ENCODE peak calls at places on chromosome 11, in five cellular contexts. S, C, T, F and N are unnamed samples.
A peak's percentile ranks its signal among the peaks of the same experiment; 100 is the strongest.

GRCh38 chr11:16191212-16191851 is 165.0 kb downstream of the SOX6 start:
- DNase-seq in S (no peak), C (peak; percentile 7), T (no peak), F (no peak), N (no peak)

GRCh38 chr11:77654770-77655434 is 17.3 kb upstream of the CLNS1A start:
- DNase-seq in S (no peak), C (peak; percentile 34), T (peak; percentile 47), F (no peak), N (no peak)

GRCh38 chr11:125164422-125165110 is at the start of gene PKNOX2:
- DNase-seq in S (peak; percentile 65), C (peak; percentile 33), T (peak; percentile 63), F (no peak), N (peak; percentile 95)

GRCh38 chr11:86292912-86293606 is 9.0 kb upstream of the HIKESHI start:
- DNase-seq in S (no peak), C (no peak), T (no peak), F (no peak), N (no peak)

GRCh38 chr11:11960687-11961086 is 47.7 kb downstream of the DKK3 start:
- DNase-seq in S (no peak), C (no peak), T (no peak), F (no peak), N (no peak)

GRCh38 chr11:119624102-119624615 is 104.8 kb downstream of the NECTIN1 start:
- DNase-seq in S (no peak), C (no peak), T (no peak), F (no peak), N (no peak)

GRCh38 chr11:63608353-63609345 is 5.6 kb downstream of the PLAAT3 start:
- DNase-seq in S (no peak), C (peak; percentile 57), T (peak; percentile 38), F (peak; percentile 50), N (no peak)

GRCh38 chr11:2697871-2698270 is 1.9 kb downstream of the KCNQ1OT1 start:
- DNase-seq in S (no peak), C (no peak), T (no peak), F (no peak), N (no peak)

GRCh38 chr11:111944651-111945051 is 7.5 kb downstream of the DIXDC1 start:
- DNase-seq in S (no peak), C (peak; percentile 97), T (peak; percentile 79), F (peak; percentile 90), N (no peak)

GRCh38 chr11:33920838-33921613 is 29.1 kb upstream of the LMO2 start:
- DNase-seq in S (no peak), C (no peak), T (no peak), F (no peak), N (no peak)

GRCh38 chr11:75668508-75669297 is at the start of gene MAP6:
- DNase-seq in S (no peak), C (no peak), T (no peak), F (no peak), N (peak; percentile 24)

GRCh38 chr11:123573291-123573690 is 81.1 kb downstream of the SCN3B start:
- DNase-seq in S (no peak), C (no peak), T (no peak), F (no peak), N (no peak)

GRCh38 chr11:68584097-68584496 is 100.2 kb upstream of the GAL start:
- DNase-seq in S (peak; percentile 37), C (peak; percentile 21), T (no peak), F (no peak), N (peak; percentile 74)

GRCh38 chr11:58575377-58576020 is at the start of gene LPXN:
- DNase-seq in S (no peak), C (no peak), T (no peak), F (peak; percentile 52), N (no peak)

GRCh38 chr11:73396985-73397384 is 20.8 kb downstream of the RELT start:
- DNase-seq in S (no peak), C (no peak), T (no peak), F (no peak), N (no peak)

GRCh38 chr11:96203567-96204365 is 139.2 kb downstream of the MAML2 start:
- DNase-seq in S (no peak), C (no peak), T (no peak), F (no peak), N (no peak)

GRCh38 chr11:13166036-13166435 is 111.6 kb upstream of the BMAL1 start:
- DNase-seq in S (no peak), C (peak; percentile 77), T (no peak), F (no peak), N (no peak)

GRCh38 chr11:82194521-82194920 is 539.1 kb downstream of the FAM181B start:
- DNase-seq in S (no peak), C (no peak), T (no peak), F (no peak), N (no peak)

GRCh38 chr11:65059959-65060824 is 1.8 kb upstream of the NAALADL1 start:
- DNase-seq in S (no peak), C (no peak), T (no peak), F (no peak), N (no peak)

GRCh38 chr11:75387742-75388294 is 11.5 kb upstream of the RPS3 start:
- DNase-seq in S (no peak), C (no peak), T (no peak), F (no peak), N (no peak)

GRCh38 chr11:75656044-75656726 is 12.7 kb downstream of the MAP6 start:
- DNase-seq in S (no peak), C (peak; percentile 73), T (peak; percentile 33), F (no peak), N (no peak)

GRCh38 chr11:7592706-7593105 is 78.9 kb downstream of the PPFIBP2 start:
- DNase-seq in S (peak; percentile 43), C (peak; percentile 93), T (peak; percentile 74), F (no peak), N (no peak)

GRCh38 chr11:79506734-79507344 is 66.0 kb upstream of the TENM4 start:
- DNase-seq in S (no peak), C (peak; percentile 20), T (no peak), F (no peak), N (no peak)

GRCh38 chr11:12451179-12451814 is 73.9 kb downstream of the PARVA start:
- DNase-seq in S (no peak), C (no peak), T (no peak), F (no peak), N (no peak)

GRCh38 chr11:73323464-73323863 is 15.4 kb downstream of the ARHGEF17 start:
- DNase-seq in S (no peak), C (peak; percentile 67), T (peak; percentile 79), F (no peak), N (peak; percentile 65)

GRCh38 chr11:86805873-86806310 is 5.5 kb downstream of the PRSS23 start:
- DNase-seq in S (no peak), C (no peak), T (no peak), F (no peak), N (no peak)

GRCh38 chr11:36300651-36301050 is 4.6 kb downstream of the PRR5L start:
- DNase-seq in S (peak; percentile 80), C (no peak), T (peak; percentile 29), F (no peak), N (no peak)

GRCh38 chr11:133249530-133249929 is 282.8 kb downstream of the OPCML start:
- DNase-seq in S (no peak), C (no peak), T (no peak), F (no peak), N (no peak)

GRCh38 chr11:5420993-5421392 is 918 bp upstream of the OR51Q1 start:
- DNase-seq in S (no peak), C (no peak), T (no peak), F (no peak), N (no peak)

GRCh38 chr11:27464155-27464759 is 8.3 kb downstream of the LGR4 start:
- DNase-seq in S (peak; percentile 32), C (peak; percentile 67), T (no peak), F (no peak), N (no peak)

GRCh38 chr11:47881145-47881544 is 33.0 kb upstream of the NUP160 start:
- DNase-seq in S (no peak), C (no peak), T (no peak), F (no peak), N (no peak)